ENCODE peak calls at places on chromosomes 7 and 10, in five cellular contexts. U is ovary; L is CD8-positive, alpha-beta T cell; D is DMS153; R is psoas muscle. G is an unnamed sample.
A peak's percentile ranks its signal among the peaks of the same experiment; 100 is the strongest.

GRCh38 chr7:33721895-33722294 is 183.4 kb upstream of the BMPER start:
- DNase-seq in D (no peak), U (no peak), R (no peak), L (no peak), G (no peak)

GRCh38 chr10:18689498-18689897 is 30.3 kb downstream of the ARL5B start:
- DNase-seq in L (no peak), D (no peak), U (no peak), R (no peak), G (no peak)

GRCh38 chr7:832292-832967 is at the start of gene SUN1:
- DNase-seq in L (peak; percentile 60), D (peak; percentile 87), R (no peak), U (no peak), G (no peak)

GRCh38 chr7:30141405-30142045 is 6.7 kb downstream of the MTURN start:
- DNase-seq in U (no peak), L (no peak), R (no peak), D (no peak), G (no peak)

GRCh38 chr7:1666251-1666778 is 3.8 kb upstream of the ELFN1 start:
- DNase-seq in U (peak; percentile 10), D (no peak), L (no peak), R (peak; percentile 50), G (no peak)

GRCh38 chr7:130189281-130189782 is 15.9 kb downstream of the TMEM209 start:
- DNase-seq in L (no peak), R (no peak), U (no peak), D (no peak), G (no peak)

GRCh38 chr7:1846331-1847065 is 176.4 kb downstream of the ELFN1 start:
- DNase-seq in U (peak; percentile 8), R (peak; percentile 35), L (no peak), D (no peak), G (no peak)

GRCh38 chr10:17143055-17143690 is 13.6 kb upstream of the CUBN start:
- DNase-seq in U (no peak), D (no peak), R (no peak), L (no peak), G (no peak)

GRCh38 chr7:104584620-104585019 is 256.2 kb downstream of the LHFPL3 start:
- DNase-seq in U (no peak), L (no peak), R (no peak), D (no peak), G (no peak)

GRCh38 chr10:22719406-22720042 is 5.1 kb upstream of the PIP4K2A start:
- DNase-seq in U (no peak), D (no peak), L (no peak), R (no peak), G (no peak)

GRCh38 chr10:132366499-132366898 is 30.5 kb upstream of the PWWP2B start:
- DNase-seq in U (no peak), R (no peak), D (no peak), L (no peak), G (no peak)

GRCh38 chr7:100516135-100516812 is 22.7 kb upstream of the AGFG2 start:
- DNase-seq in D (no peak), R (peak; percentile 63), L (peak; percentile 39), U (no peak), G (no peak)

GRCh38 chr10:47049906-47050305 is 138.7 kb downstream of the PTPN20 start:
- DNase-seq in R (no peak), U (no peak), L (no peak), D (no peak), G (no peak)

GRCh38 chr7:55171157-55171556 is 152.3 kb downstream of the EGFR start:
- DNase-seq in R (peak; percentile 73), D (no peak), L (no peak), U (no peak), G (no peak)